ENCODE peak calls at places on chromosomes 1 and 21, in ten cellular contexts. Z, Q, S, H, W, T, X, U, Y and D are unnamed samples.

GRCh38 chr1:65362545-65362944 is 53.2 kb downstream of the DNAJC6 start:
- DNase-seq in X (no peak), Y (no peak), W (no peak), U (no peak), T (no peak), Z (no peak), Q (no peak), H (no peak), S (peak; percentile 76), D (no peak)

GRCh38 chr1:179447489-179447888 is 81.7 kb downstream of the AXDND1 start:
- DNase-seq in S (peak; percentile 39), H (peak; percentile 9), T (no peak), W (no peak), Z (no peak), X (peak; percentile 55), U (peak; percentile 35), Y (no peak), Q (no peak), D (no peak)

GRCh38 chr1:155070721-155071556 is 7.4 kb downstream of the EFNA4 start:
- DNase-seq in H (peak; percentile 85), Z (peak; percentile 55), U (peak; percentile 71), Y (no peak), W (peak; percentile 90), T (peak; percentile 75), X (peak; percentile 76), Q (peak; percentile 79), S (no peak), D (no peak)

GRCh38 chr1:230901711-230902110 is 33.4 kb upstream of the C1orf198 start:
- DNase-seq in T (no peak), Y (no peak), Q (peak; percentile 88), H (no peak), Z (no peak), W (no peak), X (no peak), U (no peak), S (no peak), D (no peak)

GRCh38 chr1:118948796-118949195 is 39.3 kb downstream of the TBX15 start:
- DNase-seq in Z (no peak), Q (no peak), T (no peak), X (no peak), W (no peak), Y (no peak), S (no peak), U (no peak), H (no peak), D (no peak)

GRCh38 chr1:145956776-145957442 is 908 bp downstream of the LIX1L start:
- DNase-seq in W (no peak), T (peak; percentile 72), Q (no peak), X (no peak), Z (no peak), S (peak; percentile 26), H (no peak), Y (no peak), U (peak; percentile 25), D (no peak)

GRCh38 chr1:79982218-79982617 is 975.7 kb upstream of the ADGRL4 start:
- DNase-seq in W (no peak), U (no peak), H (no peak), Q (peak; percentile 81), S (peak; percentile 71), Z (no peak), Y (no peak), T (peak; percentile 89), X (no peak), D (peak; percentile 57)

GRCh38 chr1:238772321-238772720 is 614.0 kb upstream of the CHRM3 start:
- DNase-seq in Z (no peak), T (no peak), H (no peak), U (no peak), X (no peak), W (no peak), S (no peak), Y (no peak), Q (no peak), D (no peak)

GRCh38 chr1:63454269-63454668 is 68.8 kb downstream of the ITGB3BP start:
- DNase-seq in X (peak; percentile 45), Z (no peak), U (peak; percentile 17), S (no peak), Q (no peak), Y (no peak), W (no peak), T (no peak), H (no peak), D (no peak)
- TF ChIP-seq CTCF in X (peak; percentile 53), Z (no peak), U (no peak), S (peak; percentile 14), Q (no peak), Y (peak; percentile 52), W (peak; percentile 34), T (no peak), H (peak; percentile 3), D (no peak)

GRCh38 chr1:52365746-52366516 is at the start of gene CC2D1B:
- DNase-seq in H (peak; percentile 100), T (peak; percentile 100), U (peak; percentile 98), Z (peak; percentile 88), Y (peak; percentile 100), Q (peak; percentile 99), X (peak; percentile 99), W (peak; percentile 100), S (peak; percentile 98), D (peak; percentile 99)

GRCh38 chr1:52365091-52365745 is 787 bp downstream of the CC2D1B start:
- DNase-seq in H (no peak), T (peak; percentile 53), Y (no peak), W (peak; percentile 48), Q (peak; percentile 76), Z (no peak), U (peak; percentile 64), S (peak; percentile 74), X (peak; percentile 45), D (no peak)

GRCh38 chr1:52367272-52367671 is 1.3 kb upstream of the CC2D1B start:
- DNase-seq in W (no peak), H (no peak), X (no peak), S (no peak), U (no peak), T (no peak), Q (no peak), Y (no peak), Z (no peak), D (no peak)

GRCh38 chr1:52366517-52366827 is 467 bp upstream of the CC2D1B start:
- DNase-seq in W (no peak), H (no peak), Z (no peak), X (no peak), U (no peak), T (no peak), Q (no peak), S (no peak), Y (no peak), D (no peak)

DNA sequence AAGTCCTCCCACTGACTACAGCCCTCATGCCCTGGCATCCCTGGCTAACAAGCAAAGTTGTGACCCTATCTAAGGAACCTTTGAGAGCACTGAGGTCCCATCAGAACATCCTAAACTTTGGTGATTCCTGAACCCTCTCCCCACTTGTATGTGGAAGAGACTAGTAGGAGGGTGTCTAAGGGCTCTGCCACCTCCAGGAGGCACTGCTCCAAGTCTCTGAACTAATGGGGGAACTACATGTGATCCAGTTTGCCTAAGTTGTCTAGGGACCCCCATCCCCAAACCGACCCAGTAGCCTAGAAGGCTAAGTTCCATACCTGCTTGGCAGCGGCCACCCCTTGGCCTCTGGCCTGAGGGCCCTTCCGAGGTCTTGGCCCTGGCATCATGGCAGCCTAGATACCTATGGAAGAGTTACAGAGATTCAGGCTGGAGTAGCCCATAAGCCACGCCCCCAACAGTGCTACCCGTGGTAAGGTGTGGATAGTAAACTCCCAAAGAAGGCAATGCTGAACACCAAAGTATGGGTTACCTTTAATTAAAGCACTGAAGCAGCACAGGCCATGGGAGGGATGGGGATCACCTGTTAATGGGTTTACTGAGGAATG is 1.7 kb downstream of the CC2D1B start:
- DNase-seq in S (no peak), H (no peak), X (peak; percentile 14), Q (no peak), Y (no peak), T (no peak), Z (no peak), U (no peak), W (peak; percentile 21), D (no peak)
- TF ChIP-seq CTCF in S (no peak), H (no peak), X (peak; percentile 35), Q (no peak), Y (peak; percentile 8), T (no peak), Z (peak; percentile 4), U (peak; percentile 9), W (no peak), D (no peak)

DNA sequence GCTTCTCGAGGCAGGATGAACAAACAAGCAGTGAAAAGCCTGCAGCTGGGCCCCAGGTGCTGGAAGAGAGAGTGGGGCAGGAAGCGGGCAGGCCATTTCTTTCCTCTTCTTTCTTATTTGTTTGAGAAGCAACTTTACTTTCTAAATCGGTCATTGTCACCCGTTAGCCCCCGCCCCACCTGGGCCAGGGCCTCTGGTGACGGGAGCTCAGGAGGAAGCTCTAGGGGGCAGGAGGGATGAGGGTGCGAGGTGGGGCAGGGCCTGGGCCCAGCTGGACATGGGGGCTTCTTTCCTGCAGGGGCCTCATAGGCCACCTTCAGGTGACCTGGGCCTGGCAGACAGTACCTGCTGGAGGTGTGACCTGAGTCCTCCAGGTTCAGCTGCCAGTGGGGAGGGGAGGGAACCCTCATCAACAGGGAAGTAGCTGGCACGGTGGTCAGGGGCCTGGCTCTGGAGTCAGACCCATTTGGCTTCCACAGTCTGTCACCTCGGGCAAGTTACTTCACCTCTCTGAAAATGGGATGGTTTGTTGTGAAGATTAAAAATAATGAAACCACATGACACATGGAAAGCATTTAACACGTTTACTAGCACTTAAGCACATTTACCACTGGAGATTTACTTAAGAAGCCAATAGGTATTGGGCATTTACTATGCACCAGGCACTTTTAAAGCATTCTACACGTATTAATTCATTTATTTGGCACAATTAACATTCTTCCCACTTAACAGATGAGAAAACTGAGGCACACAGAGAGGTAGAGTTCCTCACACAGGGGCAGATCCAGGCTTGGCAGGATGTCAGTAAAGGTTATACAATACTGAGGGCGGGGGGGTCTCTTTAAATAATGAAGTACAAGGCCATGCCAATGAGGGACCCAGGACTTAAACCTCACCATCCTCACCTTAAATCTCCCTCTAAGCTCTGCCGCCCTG is 54.2 kb upstream of the ID3 start:
- DNase-seq in Y (no peak), W (no peak), T (no peak), U (no peak), H (peak; percentile 61), S (no peak), Z (no peak), X (no peak), Q (no peak), D (no peak)
- TF ChIP-seq CTCF in Y (no peak), W (no peak), T (no peak), U (no peak), H (no peak), S (no peak), Z (no peak), X (no peak), Q (no peak), D (no peak)

DNA sequence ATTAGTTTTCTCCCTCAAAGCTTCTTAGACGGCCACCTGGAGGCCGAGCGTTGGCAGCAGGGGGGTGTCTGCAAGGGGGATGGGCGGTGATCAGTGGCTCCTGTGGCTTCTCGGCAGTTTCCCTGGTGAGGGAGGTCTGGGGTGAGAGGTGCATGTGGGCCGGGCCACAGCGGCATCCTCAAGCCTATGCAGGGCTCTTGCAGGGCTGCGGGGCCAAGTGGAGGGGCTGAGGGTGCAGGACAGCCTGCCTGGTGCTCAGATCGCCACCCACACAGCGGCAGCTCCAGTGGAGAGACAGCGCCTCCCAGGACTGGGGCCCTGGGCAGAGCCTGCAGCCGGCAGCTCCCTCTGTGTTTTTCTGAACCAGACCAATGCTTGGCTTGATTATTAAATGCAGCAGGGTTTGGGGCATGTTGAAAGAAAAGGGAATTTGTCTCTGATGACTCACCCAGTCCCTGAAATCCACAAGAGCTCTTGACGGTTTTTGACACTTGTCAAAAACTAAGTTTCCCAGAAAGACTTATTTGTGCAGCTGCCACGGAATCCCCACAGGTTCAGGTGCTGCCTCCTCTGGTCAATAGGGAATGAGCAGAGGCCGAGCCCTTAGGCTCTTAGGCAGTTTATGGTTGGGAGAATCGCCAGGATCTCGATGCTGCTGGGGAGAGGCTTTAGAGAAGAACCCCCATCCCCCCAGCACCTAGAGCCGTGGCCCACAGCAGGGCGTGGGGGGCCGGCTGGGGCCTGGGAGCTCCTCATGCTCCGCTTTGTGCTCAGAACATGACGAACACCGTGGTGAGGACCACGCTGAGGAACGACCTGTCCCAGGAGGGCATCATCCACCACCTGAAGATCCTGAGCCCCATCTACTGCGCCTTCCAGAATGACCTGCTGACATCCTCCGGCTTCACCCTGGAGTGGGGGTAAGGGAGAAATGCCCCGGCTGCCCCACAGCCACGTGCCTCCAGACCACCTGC is 54.7 kb downstream of the UMODL1 start:
- DNase-seq in S (peak; percentile 72), H (no peak), T (no peak), U (peak; percentile 78), Q (peak; percentile 76), W (no peak), X (peak; percentile 30), Z (no peak), Y (no peak), D (no peak)
- TF ChIP-seq CTCF in S (peak; percentile 6), H (no peak), T (no peak), U (peak; percentile 6), Q (no peak), W (no peak), X (no peak), Z (peak; percentile 27), Y (peak; percentile 37), D (no peak)